ENCODE peak calls at places on chromosomes 12 and 14, in four cellular contexts. One of them, this sample, is unnamed.

GRCh38 chr14:50964683-50965390 is 20.6 kb upstream of the PYGL start:
- DNase-seq in left ventricle myocardium inferior: no peak
- DNase-seq in sigmoid colon: peak; percentile 92
- DNase-seq in heart left ventricle: no peak
- DNase-seq in this sample: no peak

GRCh38 chr12:68804654-68805591 is 3.1 kb upstream of the MDM2 start:
- DNase-seq in heart left ventricle: no peak
- DNase-seq in left ventricle myocardium inferior: no peak
- DNase-seq in sigmoid colon: no peak
- DNase-seq in this sample: peak; percentile 10

GRCh38 chr14:58216544-58216943 is 16.6 kb downstream of the ACTR10 start:
- DNase-seq in heart left ventricle: no peak
- DNase-seq in left ventricle myocardium inferior: no peak
- DNase-seq in sigmoid colon: no peak
- DNase-seq in this sample: no peak

GRCh38 chr14:77376380-77376770 is 519 bp downstream of the TMED8 start:
- DNase-seq in left ventricle myocardium inferior: peak; percentile 16
- DNase-seq in heart left ventricle: peak; percentile 58
- DNase-seq in sigmoid colon: no peak
- DNase-seq in this sample: peak; percentile 32

GRCh38 chr12:120468846-120469449 is 600 bp downstream of the SRSF9 start:
- DNase-seq in sigmoid colon: peak; percentile 66
- DNase-seq in left ventricle myocardium inferior: peak; percentile 39
- DNase-seq in heart left ventricle: peak; percentile 74
- DNase-seq in this sample: peak; percentile 61

GRCh38 chr12:117643971-117644370 is 282.5 kb upstream of the NOS1 start:
- DNase-seq in sigmoid colon: no peak
- DNase-seq in left ventricle myocardium inferior: no peak
- DNase-seq in heart left ventricle: no peak
- DNase-seq in this sample: no peak

GRCh38 chr12:65609359-65609771 is 214.9 kb upstream of the HMGA2 start:
- DNase-seq in left ventricle myocardium inferior: no peak
- DNase-seq in sigmoid colon: no peak
- DNase-seq in heart left ventricle: no peak
- DNase-seq in this sample: no peak

GRCh38 chr14:58812050-58812690 is 174.4 kb downstream of the DACT1 start:
- DNase-seq in left ventricle myocardium inferior: no peak
- DNase-seq in sigmoid colon: no peak
- DNase-seq in heart left ventricle: no peak
- DNase-seq in this sample: no peak

GRCh38 chr12:12715128-12715458 is 2.1 kb upstream of the CDKN1B start:
- DNase-seq in sigmoid colon: no peak
- DNase-seq in left ventricle myocardium inferior: no peak
- DNase-seq in heart left ventricle: no peak
- DNase-seq in this sample: no peak
- H3K4me3 ChIP-seq in sigmoid colon: no peak overlapping the region
- H3K4me3 ChIP-seq in left ventricle myocardium inferior: peak overlapping the region; percentile 76
- H3K4me3 ChIP-seq in heart left ventricle: peak overlapping the region; percentile 94
- H3K4me3 ChIP-seq in this sample: no peak overlapping the region

DNA sequence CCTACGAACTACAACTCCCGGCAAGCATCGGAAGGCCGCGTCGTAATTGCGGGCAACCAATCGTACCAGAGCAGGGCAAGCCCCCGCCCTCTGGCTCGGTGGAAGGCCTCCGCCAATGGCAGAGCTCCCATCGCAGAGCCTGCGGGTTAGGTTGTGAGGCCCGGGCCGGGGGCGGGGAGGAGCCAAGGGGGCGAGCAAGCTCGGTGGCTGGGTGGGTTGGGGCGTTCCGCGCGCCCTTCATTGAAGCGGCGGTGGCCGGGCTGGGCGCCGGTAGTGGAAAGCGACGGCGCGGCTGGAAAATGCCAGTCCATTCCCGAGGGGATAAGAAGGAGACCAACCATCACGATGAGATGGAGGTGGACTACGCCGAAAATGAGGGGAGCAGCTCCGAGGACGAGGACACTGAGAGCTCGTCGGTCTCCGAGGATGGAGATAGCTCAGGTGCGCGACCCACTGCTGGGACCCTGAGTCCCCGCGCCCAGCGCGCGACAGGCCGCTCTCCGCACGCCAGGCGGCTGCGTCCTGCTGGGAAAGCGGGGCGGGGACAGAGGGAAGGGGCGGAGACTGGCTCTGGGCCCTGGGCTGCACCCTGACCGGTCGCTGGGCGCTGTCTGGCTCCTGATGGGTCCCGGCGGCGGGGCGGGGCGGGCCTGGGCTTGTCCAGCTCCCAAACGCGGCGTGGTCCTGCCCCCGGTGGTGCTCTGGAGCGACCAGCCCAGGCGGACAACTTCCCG is at the start of gene BRMS1L:
- DNase-seq in heart left ventricle: peak; percentile 99
- DNase-seq in sigmoid colon: peak; percentile 99
- DNase-seq in left ventricle myocardium inferior: peak; percentile 99
- DNase-seq in this sample: peak; percentile 100
- TF ChIP-seq CTCF in heart left ventricle: no peak
- TF ChIP-seq CTCF in sigmoid colon: no peak
- TF ChIP-seq CTCF in left ventricle myocardium inferior: peak; percentile 49
- TF ChIP-seq CTCF in this sample: no peak

GRCh38 chr14:105479438-105480164 is 5.0 kb downstream of the CRIP2 start:
- DNase-seq in left ventricle myocardium inferior: no peak
- DNase-seq in heart left ventricle: no peak
- DNase-seq in sigmoid colon: no peak
- DNase-seq in this sample: no peak

GRCh38 chr14:105478624-105479305 is 4.1 kb downstream of the CRIP2 start:
- DNase-seq in left ventricle myocardium inferior: no peak
- DNase-seq in sigmoid colon: no peak
- DNase-seq in heart left ventricle: no peak
- DNase-seq in this sample: no peak

GRCh38 chr14:105475916-105476845 is 1.6 kb downstream of the CRIP2 start:
- DNase-seq in heart left ventricle: peak; percentile 86
- DNase-seq in left ventricle myocardium inferior: peak; percentile 75
- DNase-seq in sigmoid colon: no peak
- DNase-seq in this sample: peak; percentile 76

GRCh38 chr14:105476937-105477658 is 2.5 kb downstream of the CRIP2 start:
- DNase-seq in heart left ventricle: peak; percentile 81
- DNase-seq in sigmoid colon: no peak
- DNase-seq in left ventricle myocardium inferior: peak; percentile 30
- DNase-seq in this sample: peak; percentile 64

DNA sequence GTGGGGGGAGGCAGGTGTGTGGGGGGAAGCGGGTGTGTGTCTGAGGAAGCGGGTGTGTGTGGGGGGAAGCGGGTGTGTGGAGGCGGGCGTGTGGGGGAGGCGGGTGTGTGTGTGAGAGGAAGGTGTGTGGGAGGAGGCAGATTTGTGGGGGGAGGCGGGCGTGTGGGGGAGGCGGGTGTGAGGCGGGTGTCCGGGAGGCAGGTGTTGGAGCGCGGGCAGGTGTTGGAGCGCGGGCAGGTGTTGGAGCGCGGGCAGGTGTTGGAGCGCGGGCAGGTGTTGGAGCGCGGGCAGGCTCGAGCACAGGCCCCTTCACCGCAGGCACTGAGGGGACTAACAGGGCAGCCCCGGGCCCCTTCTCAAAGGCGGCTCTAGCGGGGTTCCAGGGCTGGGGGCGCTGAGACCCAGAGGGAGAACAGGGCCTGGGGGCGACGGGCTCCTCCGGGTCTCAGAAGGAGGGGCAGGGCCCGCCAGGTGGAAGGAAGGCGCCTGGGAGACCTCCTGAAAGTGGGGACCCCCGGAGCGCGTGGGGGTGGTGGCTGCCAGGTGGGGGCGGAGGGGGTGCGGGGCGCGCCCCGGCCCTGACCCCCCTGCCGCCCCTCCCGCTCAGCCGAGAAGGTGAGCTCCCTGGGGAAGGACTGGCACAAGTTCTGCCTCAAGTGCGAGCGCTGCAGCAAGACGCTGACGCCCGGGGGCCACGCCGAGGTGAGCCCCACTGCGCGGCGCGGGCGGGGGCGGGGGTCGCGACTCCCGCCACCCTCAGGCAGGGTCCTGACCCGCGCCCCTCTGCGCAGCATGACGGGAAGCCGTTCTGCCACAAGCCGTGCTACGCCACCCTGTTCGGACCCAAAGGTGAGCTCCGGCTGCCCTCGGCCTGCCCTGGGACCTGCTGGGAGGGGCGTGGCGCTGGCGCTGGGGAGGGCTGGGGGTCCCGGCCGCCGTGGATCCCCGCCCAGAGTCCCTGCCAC is 3.3 kb downstream of the CRIP2 start:
- DNase-seq in sigmoid colon: no peak
- DNase-seq in heart left ventricle: no peak
- DNase-seq in left ventricle myocardium inferior: peak; percentile 22
- DNase-seq in this sample: no peak
- H3K4me1 ChIP-seq in sigmoid colon: peaks cover 69% of the 10 kb centered on the region
- H3K4me1 ChIP-seq in heart left ventricle: peaks cover 17% of the 10 kb centered on the region
- H3K4me1 ChIP-seq in left ventricle myocardium inferior: peaks cover 91% of the 10 kb centered on the region
- H3K4me1 ChIP-seq in this sample: peaks cover 32% of the 10 kb centered on the region

DNA sequence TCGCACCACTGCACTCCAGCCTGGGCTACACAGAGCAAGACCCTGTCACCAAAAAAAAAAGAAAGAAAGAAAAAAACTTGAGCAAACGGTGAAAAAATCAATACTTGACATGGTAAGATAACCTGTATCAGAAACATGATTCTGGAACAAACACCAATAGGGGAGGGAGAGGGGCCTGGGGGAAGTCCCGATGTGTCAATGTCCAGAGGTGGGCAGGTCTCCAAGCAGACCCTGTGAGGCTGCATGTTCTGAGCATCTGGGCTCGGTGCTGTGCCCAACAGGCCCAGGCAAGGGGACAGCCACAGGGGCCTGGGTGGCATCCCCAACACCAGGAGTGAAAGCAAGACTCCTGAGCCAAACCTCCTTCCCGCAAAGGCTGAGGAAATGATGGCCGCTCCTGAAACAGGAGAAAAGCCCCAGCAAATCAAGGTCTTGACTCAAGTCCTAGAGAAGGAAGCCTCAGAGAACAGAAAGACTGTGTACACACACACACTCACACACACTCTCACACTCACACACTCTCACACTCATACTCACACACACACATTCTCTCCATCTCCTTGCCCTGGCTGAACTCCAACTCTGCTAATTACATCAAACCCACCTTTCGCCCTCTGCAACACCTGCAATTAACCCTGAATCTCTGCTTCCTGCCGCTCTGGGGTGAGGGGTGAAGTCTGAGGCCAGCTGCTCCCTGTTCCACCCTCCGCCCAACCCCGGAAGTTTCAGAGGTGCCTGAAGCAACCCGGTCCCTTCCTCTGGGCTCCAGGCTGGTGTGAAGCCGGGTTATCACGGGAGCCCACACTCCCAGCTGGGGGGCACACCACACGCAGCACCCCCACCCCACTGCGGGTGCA is 20.4 kb downstream of the CCDC88C start:
- DNase-seq in sigmoid colon: no peak
- DNase-seq in left ventricle myocardium inferior: no peak
- DNase-seq in heart left ventricle: no peak
- DNase-seq in this sample: no peak
- H3K4me3 ChIP-seq in sigmoid colon: no peak overlapping the region
- H3K4me3 ChIP-seq in left ventricle myocardium inferior: no peak overlapping the region
- H3K4me3 ChIP-seq in heart left ventricle: no peak overlapping the region
- H3K4me3 ChIP-seq in this sample: no peak overlapping the region

GRCh38 chr14:72603639-72604038 is 290.3 kb downstream of the DPF3 start:
- DNase-seq in left ventricle myocardium inferior: no peak
- DNase-seq in sigmoid colon: no peak
- DNase-seq in heart left ventricle: no peak
- DNase-seq in this sample: no peak

GRCh38 chr14:72605096-72605920 is 288.6 kb downstream of the DPF3 start:
- DNase-seq in heart left ventricle: no peak
- DNase-seq in sigmoid colon: no peak
- DNase-seq in left ventricle myocardium inferior: no peak
- DNase-seq in this sample: no peak

GRCh38 chr14:72605921-72606220 is 288.0 kb downstream of the DPF3 start:
- DNase-seq in left ventricle myocardium inferior: no peak
- DNase-seq in heart left ventricle: no peak
- DNase-seq in sigmoid colon: no peak
- DNase-seq in this sample: no peak

GRCh38 chr14:72606879-72607278 is 287.0 kb downstream of the DPF3 start:
- DNase-seq in heart left ventricle: no peak
- DNase-seq in sigmoid colon: no peak
- DNase-seq in left ventricle myocardium inferior: no peak
- DNase-seq in this sample: no peak

GRCh38 chr14:72604133-72604532 is 289.8 kb downstream of the DPF3 start:
- DNase-seq in heart left ventricle: no peak
- DNase-seq in left ventricle myocardium inferior: no peak
- DNase-seq in sigmoid colon: no peak
- DNase-seq in this sample: no peak
- TF ChIP-seq CTCF in heart left ventricle: no peak
- TF ChIP-seq CTCF in left ventricle myocardium inferior: no peak
- TF ChIP-seq CTCF in sigmoid colon: no peak
- TF ChIP-seq CTCF in this sample: no peak

DNA sequence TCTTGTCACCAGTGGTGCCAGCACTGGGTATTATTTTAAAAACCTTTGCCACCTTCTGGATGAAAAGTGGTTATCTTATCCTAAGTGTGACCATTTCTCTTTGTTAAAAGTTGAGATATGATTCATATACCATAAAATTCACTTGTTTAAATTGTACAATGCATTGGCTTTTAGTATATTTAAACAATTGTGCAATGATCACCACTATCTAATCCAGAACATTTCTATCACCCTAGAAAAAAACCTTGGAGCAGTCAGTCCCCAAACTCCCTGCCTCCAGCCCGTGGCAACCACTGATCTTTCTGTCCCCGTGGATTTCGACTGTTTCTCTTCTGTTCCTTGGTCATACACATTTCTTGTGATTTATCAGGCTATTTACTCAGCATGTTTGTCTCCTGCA is 28.3 kb downstream of the SH2B3 start:
- DNase-seq in sigmoid colon: no peak
- DNase-seq in heart left ventricle: no peak
- DNase-seq in left ventricle myocardium inferior: no peak
- DNase-seq in this sample: no peak
- H3K4me1 ChIP-seq in sigmoid colon: peaks cover 49% of the 10 kb centered on the region
- H3K4me1 ChIP-seq in heart left ventricle: peaks cover 22% of the 10 kb centered on the region
- H3K4me1 ChIP-seq in left ventricle myocardium inferior: peaks cover 100% of the 10 kb centered on the region
- H3K4me1 ChIP-seq in this sample: peaks cover 20% of the 10 kb centered on the region

GRCh38 chr12:126727218-126727601 is 1539.8 kb upstream of the TMEM132C start:
- DNase-seq in left ventricle myocardium inferior: no peak
- DNase-seq in heart left ventricle: no peak
- DNase-seq in sigmoid colon: no peak
- DNase-seq in this sample: no peak
- H3K4me3 ChIP-seq in left ventricle myocardium inferior: no peak overlapping the region
- H3K4me3 ChIP-seq in heart left ventricle: no peak overlapping the region
- H3K4me3 ChIP-seq in sigmoid colon: no peak overlapping the region
- H3K4me3 ChIP-seq in this sample: no peak overlapping the region

This sample was measured in BE2C.